ENCODE peak calls at places on chromosomes 7 and 10, in seven cellular contexts. A, E, V, C, O, I and P are unnamed samples.

GRCh38 chr7:76020031-76020714 is 25.8 kb upstream of the TMEM120A start:
- DNase-seq in A (peak), E (peak), V (peak), C (peak), O (peak), I (peak), P (peak)

GRCh38 chr7:88337556-88337955 is 30.9 kb upstream of the STEAP4 start:
- DNase-seq in A (no peak), E (no peak), V (no peak), C (no peak), O (no peak), I (no peak), P (no peak)

GRCh38 chr7:140176271-140176701 is 497 bp downstream of the KDM7A start:
- DNase-seq in A (peak), E (no peak), V (no peak), C (no peak), O (peak), I (peak), P (no peak)

GRCh38 chr7:27689045-27689877 is 26.6 kb upstream of the HIBADH start:
- DNase-seq in A (peak), E (peak), V (no peak), C (no peak), O (no peak), I (no peak), P (peak)

GRCh38 chr10:1178506-1178905 is 122.3 kb downstream of the WDR37 start:
- DNase-seq in A (no peak), E (peak), V (no peak), C (no peak), O (no peak), I (no peak), P (no peak)

GRCh38 chr10:69459101-69459805 is 8.0 kb downstream of the TSPAN15 start:
- DNase-seq in A (no peak), E (no peak), V (no peak), C (no peak), O (no peak), I (no peak), P (no peak)

GRCh38 chr10:97726636-97727178 is 10.2 kb upstream of the ZFYVE27 start:
- DNase-seq in A (no peak), E (peak), V (no peak), C (no peak), O (no peak), I (peak), P (no peak)

GRCh38 chr7:77415822-77416620 is at the start of gene GSAP:
- DNase-seq in A (peak), E (peak), V (peak), C (peak), O (peak), I (peak), P (peak)

GRCh38 chr10:29372920-29373319 is 84.0 kb downstream of the LYZL1 start:
- DNase-seq in A (no peak), E (no peak), V (no peak), C (no peak), O (no peak), I (no peak), P (no peak)

GRCh38 chr10:3162533-3162932 is 10.0 kb downstream of the PITRM1 start:
- DNase-seq in A (no peak), E (no peak), V (no peak), C (no peak), O (no peak), I (no peak), P (no peak)

GRCh38 chr7:70068531-70068930 is 470.3 kb downstream of the AUTS2 start:
- DNase-seq in A (no peak), E (no peak), V (no peak), C (no peak), O (no peak), I (no peak), P (no peak)

GRCh38 chr7:37315752-37316711 is 132.6 kb downstream of the ELMO1 start:
- DNase-seq in A (no peak), E (peak), V (no peak), C (peak), O (no peak), I (no peak), P (no peak)

GRCh38 chr7:112108984-112109383 is 97.2 kb downstream of the DOCK4 start:
- DNase-seq in A (no peak), E (no peak), V (no peak), C (no peak), O (no peak), I (no peak), P (no peak)

GRCh38 chr10:132443605-132443997 is 46.6 kb downstream of the PWWP2B start:
- DNase-seq in A (no peak), E (peak), V (no peak), C (no peak), O (no peak), I (no peak), P (peak)

GRCh38 chr10:22619111-22619510 is 95.3 kb downstream of the PIP4K2A start:
- DNase-seq in A (no peak), E (no peak), V (no peak), C (no peak), O (no peak), I (no peak), P (no peak)

GRCh38 chr7:150378115-150378852 is 846 bp upstream of the ZNF775 start:
- DNase-seq in A (peak), E (peak), V (no peak), C (peak), O (peak), I (peak), P (peak)

GRCh38 chr7:158549176-158549833 is 38.3 kb downstream of the PTPRN2 start:
- DNase-seq in A (no peak), E (no peak), V (no peak), C (peak), O (no peak), I (peak), P (peak)

GRCh38 chr10:69439350-69439739 is 11.9 kb upstream of the TSPAN15 start:
- DNase-seq in A (no peak), E (peak), V (no peak), C (no peak), O (peak), I (no peak), P (peak)

GRCh38 chr10:22912763-22913389 is 15.0 kb upstream of the ARMC3 start:
- DNase-seq in A (no peak), E (no peak), V (no peak), C (no peak), O (no peak), I (no peak), P (no peak)

GRCh38 chr7:122038904-122039303 is 105.1 kb downstream of the AASS start:
- DNase-seq in A (no peak), E (no peak), V (no peak), C (no peak), O (no peak), I (no peak), P (no peak)

GRCh38 chr7:69359003-69359555 is 239.2 kb upstream of the AUTS2 start:
- DNase-seq in A (no peak), E (no peak), V (no peak), C (no peak), O (no peak), I (no peak), P (no peak)

GRCh38 chr10:6843477-6843876 is 263.4 kb upstream of the PRKCQ start:
- DNase-seq in A (no peak), E (peak), V (no peak), C (no peak), O (no peak), I (no peak), P (no peak)

GRCh38 chr7:120304674-120305073 is 31.7 kb downstream of the KCND2 start:
- DNase-seq in A (no peak), E (no peak), V (no peak), C (no peak), O (no peak), I (no peak), P (no peak)

GRCh38 chr7:156176039-156176438 is 363.8 kb upstream of the SHH start:
- DNase-seq in A (no peak), E (no peak), V (no peak), C (no peak), O (no peak), I (no peak), P (no peak)

GRCh38 chr7:105853931-105854419 is 22.4 kb downstream of the ATXN7L1 start:
- DNase-seq in A (peak), E (no peak), V (no peak), C (no peak), O (no peak), I (peak), P (no peak)
- TF ChIP-seq CTCF in A (no peak), E (no peak), V (no peak), C (peak), O (no peak), I (no peak), P (no peak)

DNA sequence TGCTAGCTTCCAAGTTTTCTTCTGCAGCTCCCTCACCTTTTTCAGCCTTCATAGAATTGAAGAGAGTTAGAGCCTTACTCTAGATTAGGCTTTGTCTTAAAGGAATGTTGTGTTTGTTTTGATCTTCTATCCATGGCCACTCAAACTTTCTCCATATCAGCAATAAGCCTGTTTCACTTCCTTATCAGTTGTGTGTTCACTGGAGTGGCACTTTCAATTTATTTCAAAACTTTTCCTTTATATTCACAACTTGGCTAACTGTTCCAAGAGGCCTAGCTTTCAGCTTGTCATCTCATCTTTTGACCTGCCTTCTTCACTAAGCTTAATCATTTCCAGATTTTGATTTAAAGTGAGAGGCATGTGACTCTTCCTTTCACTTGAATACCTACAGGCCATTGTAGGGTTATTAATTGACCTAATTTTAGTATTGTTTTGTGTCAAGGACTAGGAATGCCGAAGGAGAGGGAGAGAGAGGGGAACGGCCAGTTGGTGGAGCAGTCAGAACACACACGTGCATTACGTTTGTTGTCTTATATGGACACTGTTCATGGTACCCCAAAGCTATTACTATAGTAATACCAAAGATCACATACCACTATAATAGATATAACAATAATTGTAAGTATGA is 5.4 kb upstream of the GNAT3 start:
- DNase-seq in A (no peak), E (no peak), V (no peak), C (no peak), O (no peak), I (no peak), P (no peak)
- TF ChIP-seq CTCF in A (no peak), E (no peak), V (no peak), C (no peak), O (no peak), I (no peak), P (no peak)

DNA sequence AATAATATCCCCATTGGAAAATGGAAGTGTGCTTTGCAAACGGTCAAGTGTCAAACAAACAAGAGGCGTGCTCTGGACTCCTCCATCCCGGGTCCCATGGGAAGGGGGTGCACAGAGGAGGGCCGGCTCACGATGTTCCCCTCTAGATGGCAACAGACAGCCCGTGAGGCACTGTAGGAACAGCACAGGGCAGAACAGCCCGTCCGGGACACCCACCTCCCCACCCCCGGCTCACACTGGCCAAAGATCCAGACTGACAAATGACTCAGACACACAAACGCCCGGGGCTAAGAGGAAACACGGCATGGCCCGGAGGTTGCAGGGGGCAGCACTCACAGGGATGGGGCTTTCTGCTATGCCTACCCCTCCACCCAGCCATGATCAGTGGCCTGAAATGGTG is 4.9 kb upstream of the ELN start:
- DNase-seq in A (no peak), E (no peak), V (peak), C (peak), O (no peak), I (no peak), P (no peak)
- TF ChIP-seq CTCF in A (no peak), E (no peak), V (no peak), C (peak), O (no peak), I (no peak), P (no peak)

GRCh38 chr7:91784469-91784868 is 96.0 kb downstream of the MTERF1 start:
- DNase-seq in A (no peak), E (no peak), V (no peak), C (no peak), O (no peak), I (no peak), P (no peak)
- TF ChIP-seq CTCF in A (no peak), E (peak), V (no peak), C (peak), O (no peak), I (no peak), P (no peak)

DNA sequence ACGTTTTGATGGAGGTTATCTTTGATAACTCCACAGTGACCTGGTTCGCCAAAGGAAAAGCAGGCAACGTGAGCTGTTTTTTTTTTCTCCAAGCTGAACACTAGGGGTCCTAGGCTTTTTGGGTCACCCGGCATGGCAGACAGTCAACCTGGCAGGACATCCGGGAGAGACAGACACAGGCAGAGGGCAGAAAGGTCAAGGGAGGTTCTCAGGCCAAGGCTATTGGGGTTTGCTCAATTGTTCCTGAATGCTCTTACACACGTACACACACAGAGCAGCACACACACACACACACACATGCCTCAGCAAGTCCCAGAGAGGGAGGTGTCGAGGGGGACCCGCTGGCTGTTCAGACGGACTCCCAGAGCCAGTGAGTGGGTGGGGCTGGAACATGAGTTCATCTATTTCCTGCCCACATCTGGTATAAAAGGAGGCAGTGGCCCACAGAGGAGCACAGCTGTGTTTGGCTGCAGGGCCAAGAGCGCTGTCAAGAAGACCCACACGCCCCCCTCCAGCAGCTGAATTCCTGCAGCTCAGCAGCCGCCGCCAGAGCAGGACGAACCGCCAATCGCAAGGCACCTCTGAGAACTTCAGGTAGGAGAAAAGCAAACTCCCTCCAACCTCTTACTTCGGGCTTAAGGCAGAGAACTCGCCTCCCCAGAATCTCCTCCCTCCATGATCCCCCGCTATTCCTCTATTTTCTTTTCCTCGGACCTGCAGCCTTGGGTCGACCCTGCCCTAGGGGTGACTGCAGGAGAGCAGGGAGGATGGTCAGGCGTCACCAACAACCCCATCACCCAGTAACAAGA is at the start of gene SERPINE1:
- DNase-seq in A (peak), E (peak), V (peak), C (peak), O (peak), I (peak), P (no peak)
- TF ChIP-seq CTCF in A (no peak), E (no peak), V (no peak), C (no peak), O (no peak), I (peak), P (no peak)

DNA sequence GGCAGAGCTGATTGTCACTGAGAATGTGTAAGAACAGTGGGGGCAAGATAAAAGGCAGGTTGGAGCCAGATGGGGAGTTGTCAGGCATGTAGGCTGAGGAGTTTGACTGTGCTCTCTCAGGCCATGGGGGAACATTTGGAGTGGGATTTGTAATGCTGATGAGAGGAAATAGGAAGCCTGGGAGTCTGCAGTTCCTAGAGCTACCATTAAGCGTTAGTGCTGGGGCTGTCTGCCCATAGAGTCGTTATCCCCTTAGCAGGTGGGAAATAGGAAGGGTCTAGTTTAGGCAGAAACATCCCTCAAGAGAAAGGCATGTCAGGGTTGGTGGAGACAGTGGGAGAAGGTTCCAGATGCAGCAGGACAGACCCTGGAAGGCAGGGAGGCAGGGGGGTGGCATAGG is 75.5 kb downstream of the RPS24 start:
- DNase-seq in A (no peak), E (no peak), V (no peak), C (no peak), O (no peak), I (no peak), P (no peak)
- TF ChIP-seq CTCF in A (no peak), E (no peak), V (no peak), C (no peak), O (no peak), I (no peak), P (no peak)

DNA sequence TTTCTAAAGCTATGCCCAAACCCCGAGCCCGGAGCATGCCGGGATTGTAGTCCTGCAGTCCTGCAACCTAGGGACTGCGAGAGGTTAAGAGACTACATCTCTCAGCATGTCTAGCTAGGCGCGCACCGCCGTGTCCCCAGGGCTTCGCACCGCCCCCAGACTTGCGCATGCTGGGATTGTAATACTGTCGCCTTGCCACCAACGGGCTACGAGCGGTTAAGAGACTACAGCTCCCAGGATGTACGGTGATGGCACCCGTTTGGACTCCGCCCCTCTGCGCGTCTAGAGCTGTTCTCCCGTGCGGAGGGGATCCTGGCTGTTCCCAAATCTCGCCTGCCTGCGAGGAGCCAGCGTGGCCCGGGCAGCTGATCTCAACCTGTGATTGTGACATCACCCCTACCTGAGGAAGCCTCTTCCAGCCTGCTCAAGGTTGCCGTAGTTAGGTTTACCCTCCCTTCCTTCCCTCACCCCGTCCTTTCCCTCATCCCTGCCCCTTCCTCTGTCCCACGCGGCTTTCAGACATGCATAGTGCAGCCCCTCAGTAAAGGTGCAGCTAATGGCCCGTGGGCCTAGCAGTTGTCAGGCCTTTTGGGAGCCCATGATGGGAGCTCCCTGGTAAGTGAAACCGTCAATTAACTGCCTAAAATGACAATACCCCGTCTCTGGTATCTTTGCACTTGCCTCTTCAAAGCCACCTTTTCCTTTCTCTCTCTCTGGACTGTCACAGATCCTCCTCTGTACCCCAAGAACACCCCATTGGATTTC is 6.3 kb upstream of the ZNF736 start:
- DNase-seq in A (peak), E (peak), V (peak), C (peak), O (peak), I (no peak), P (peak)
- TF ChIP-seq CTCF in A (no peak), E (peak), V (no peak), C (peak), O (no peak), I (no peak), P (no peak)

GRCh38 chr10:33487014-33487776 is 152.7 kb upstream of the NRP1 start:
- DNase-seq in A (no peak), E (no peak), V (no peak), C (no peak), O (no peak), I (no peak), P (no peak)
- TF ChIP-seq CTCF in A (no peak), E (no peak), V (no peak), C (no peak), O (no peak), I (no peak), P (no peak)